ENCODE peak calls at places on chromosome 21, in five cellular contexts. G, A, T, E and U are unnamed samples.

GRCh38 chr21:29678616-29679015 is 261.2 kb downstream of the GRIK1 start:
- DNase-seq in G (no peak), A (no peak), T (no peak), E (peak; percentile 34), U (no peak)

GRCh38 chr21:18716578-18717138 is 313.1 kb upstream of the TMPRSS15 start:
- DNase-seq in G (no peak), A (peak; percentile 0), T (no peak), E (no peak), U (no peak)

GRCh38 chr21:41653243-41653943 is 113.5 kb downstream of the RIPK4 start:
- DNase-seq in G (no peak), A (no peak), T (no peak), E (no peak), U (no peak)

GRCh38 chr21:40620386-40621145 is 226.4 kb downstream of the DSCAM start:
- DNase-seq in G (no peak), A (no peak), T (no peak), E (no peak), U (no peak)

GRCh38 chr21:27582946-27583270 is 616.0 kb upstream of the ADAMTS5 start:
- DNase-seq in G (no peak), A (no peak), T (no peak), E (no peak), U (no peak)

GRCh38 chr21:17003763-17004373 is 509.0 kb upstream of the CXADR start:
- DNase-seq in G (no peak), A (no peak), T (no peak), E (peak; percentile 3), U (no peak)

GRCh38 chr21:34844033-34844923 is 175.5 kb downstream of the CLIC6 start:
- DNase-seq in G (no peak), A (no peak), T (peak; percentile 77), E (no peak), U (no peak)

GRCh38 chr21:44267655-44268142 is 6.0 kb upstream of the DNMT3L start:
- DNase-seq in G (no peak), A (no peak), T (peak; percentile 15), E (no peak), U (no peak)

GRCh38 chr21:27793901-27794300 is 827.0 kb upstream of the ADAMTS5 start:
- DNase-seq in G (no peak), A (no peak), T (no peak), E (no peak), U (no peak)

GRCh38 chr21:34888569-34889286 is 160.4 kb downstream of the RUNX1 start:
- DNase-seq in G (peak; percentile 66), A (peak; percentile 88), T (peak; percentile 91), E (peak; percentile 97), U (peak; percentile 82)

GRCh38 chr21:34704119-34704518 is 35.3 kb downstream of the CLIC6 start:
- DNase-seq in G (no peak), A (peak; percentile 63), T (peak; percentile 38), E (peak; percentile 34), U (no peak)

GRCh38 chr21:19468981-19469715 is 1065.6 kb upstream of the TMPRSS15 start:
- DNase-seq in G (no peak), A (no peak), T (no peak), E (peak; percentile 20), U (no peak)

GRCh38 chr21:29371464-29371863 is 72.7 kb downstream of the BACH1 start:
- DNase-seq in G (no peak), A (no peak), T (no peak), E (no peak), U (no peak)

GRCh38 chr21:30391615-30392014 is 4.2 kb upstream of the KRTAP13-1 start:
- DNase-seq in G (no peak), A (no peak), T (no peak), E (no peak), U (no peak)

GRCh38 chr21:19832551-19832950 is 1165.7 kb upstream of the NCAM2 start:
- DNase-seq in G (no peak), A (no peak), T (no peak), E (no peak), U (no peak)

GRCh38 chr21:41418956-41419680 is 6.9 kb upstream of the MX1 start:
- DNase-seq in G (no peak), A (no peak), T (no peak), E (no peak), U (no peak)

GRCh38 chr21:43333301-43334062 is 93.4 kb downstream of the SIK1 start:
- DNase-seq in G (no peak), A (no peak), T (peak; percentile 31), E (peak; percentile 92), U (no peak)

GRCh38 chr21:29430581-29430980 is 131.9 kb downstream of the BACH1 start:
- DNase-seq in G (no peak), A (no peak), T (no peak), E (no peak), U (no peak)

GRCh38 chr21:28444567-28444966 is 548.1 kb downstream of the LTN1 start:
- DNase-seq in G (no peak), A (no peak), T (peak; percentile 17), E (no peak), U (no peak)

GRCh38 chr21:44006656-44007055 is 5.5 kb upstream of the TRAPPC10 start:
- DNase-seq in G (no peak), A (no peak), T (no peak), E (peak; percentile 89), U (no peak)

GRCh38 chr21:37829447-37829846 is 86.8 kb downstream of the KCNJ6 start:
- DNase-seq in G (no peak), A (no peak), T (no peak), E (peak; percentile 15), U (no peak)

GRCh38 chr21:42158846-42159245 is 60.1 kb upstream of the ABCG1 start:
- DNase-seq in G (peak; percentile 7), A (no peak), T (no peak), E (no peak), U (no peak)

GRCh38 chr21:42539931-42540343 is 26.3 kb downstream of the SLC37A1 start:
- DNase-seq in G (no peak), A (peak; percentile 46), T (no peak), E (no peak), U (no peak)

GRCh38 chr21:44794031-44794374 is 7.6 kb downstream of the UBE2G2 start:
- DNase-seq in G (no peak), A (no peak), T (no peak), E (no peak), U (no peak)

GRCh38 chr21:29350246-29350779 is 51.6 kb downstream of the BACH1 start:
- DNase-seq in G (no peak), A (no peak), T (no peak), E (peak; percentile 35), U (no peak)

GRCh38 chr21:42518216-42518615 is 4.6 kb downstream of the SLC37A1 start:
- DNase-seq in G (no peak), A (no peak), T (no peak), E (peak; percentile 52), U (no peak)

GRCh38 chr21:44793269-44794030 is 8.2 kb downstream of the UBE2G2 start:
- DNase-seq in G (no peak), A (peak; percentile 86), T (peak; percentile 62), E (peak; percentile 75), U (no peak)

GRCh38 chr21:42991992-42992740 is 17.8 kb downstream of the PKNOX1 start:
- DNase-seq in G (no peak), A (peak; percentile 53), T (no peak), E (peak; percentile 93), U (no peak)

GRCh38 chr21:35189077-35189863 is 140.2 kb upstream of the RUNX1 start:
- DNase-seq in G (no peak), A (no peak), T (no peak), E (peak; percentile 85), U (no peak)

GRCh38 chr21:14241322-14241721 is 25.4 kb downstream of the RBM11 start:
- DNase-seq in G (no peak), A (no peak), T (no peak), E (no peak), U (no peak)

GRCh38 chr21:41359289-41359688 is 2.5 kb upstream of the MX2 start:
- DNase-seq in G (no peak), A (no peak), T (no peak), E (no peak), U (no peak)

GRCh38 chr21:34807146-34807880 is 138.5 kb downstream of the CLIC6 start:
- DNase-seq in G (peak; percentile 69), A (peak; percentile 39), T (no peak), E (peak; percentile 91), U (no peak)

GRCh38 chr21:44013380-44014088 is 1.4 kb downstream of the TRAPPC10 start:
- DNase-seq in G (no peak), A (peak; percentile 50), T (no peak), E (peak; percentile 11), U (no peak)

GRCh38 chr21:41956926-41957729 is 3.3 kb upstream of the C2CD2 start:
- DNase-seq in G (no peak), A (peak; percentile 38), T (no peak), E (peak; percentile 61), U (no peak)

DNA sequence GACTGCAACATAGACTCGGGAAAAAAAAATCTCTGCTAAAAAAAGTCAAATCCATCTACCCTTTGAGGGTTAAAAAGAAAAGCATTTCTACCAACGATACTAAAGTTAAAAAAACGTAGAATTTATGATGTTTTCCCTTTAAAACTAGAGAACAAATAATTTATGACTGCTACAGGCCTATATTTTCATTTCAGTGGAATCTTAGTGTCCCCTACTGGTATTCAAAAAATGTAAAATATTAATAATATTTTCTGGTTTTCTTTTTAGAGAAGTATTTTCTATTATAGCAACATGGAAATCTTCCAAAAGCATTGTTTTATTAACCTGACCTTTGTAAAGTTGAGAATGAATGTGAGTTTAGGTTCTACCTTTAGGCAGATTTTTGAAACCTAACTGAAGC is 1582.2 kb downstream of the MRPL39 start:
- DNase-seq in G (no peak), A (no peak), T (no peak), E (no peak), U (no peak)
- TF ChIP-seq CTCF in G (no peak), A (no peak), T (no peak), E (no peak), U (no peak)

GRCh38 chr21:33266050-33266783 is at the start of gene IL10RB:
- DNase-seq in G (peak; percentile 59), A (peak; percentile 76), T (peak; percentile 59), E (peak; percentile 66), U (peak; percentile 71)
- TF ChIP-seq CTCF in G (no peak), A (no peak), T (no peak), E (no peak), U (no peak)

DNA sequence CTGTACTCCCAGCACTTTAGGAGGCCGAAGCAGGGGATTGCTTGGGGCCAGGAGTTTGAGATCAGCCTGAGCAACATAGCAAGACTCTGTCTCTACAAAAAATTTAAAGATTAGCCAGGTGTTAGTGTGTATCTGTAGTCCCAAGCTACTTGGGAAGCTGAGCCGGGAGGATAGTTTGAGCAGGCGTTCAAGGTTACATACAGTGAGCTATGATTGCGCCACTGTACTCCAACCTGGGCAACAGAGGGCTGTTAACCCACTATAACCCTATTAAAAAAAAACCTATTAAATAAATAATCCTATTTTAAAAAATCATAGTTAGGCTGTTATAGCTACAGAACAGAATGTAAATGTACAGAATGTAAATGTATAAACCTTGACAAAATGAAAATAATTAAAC is 2.2 kb downstream of the MIS18A start:
- DNase-seq in G (no peak), A (no peak), T (no peak), E (no peak), U (no peak)
- TF ChIP-seq CTCF in G (no peak), A (no peak), T (no peak), E (no peak), U (no peak)

DNA sequence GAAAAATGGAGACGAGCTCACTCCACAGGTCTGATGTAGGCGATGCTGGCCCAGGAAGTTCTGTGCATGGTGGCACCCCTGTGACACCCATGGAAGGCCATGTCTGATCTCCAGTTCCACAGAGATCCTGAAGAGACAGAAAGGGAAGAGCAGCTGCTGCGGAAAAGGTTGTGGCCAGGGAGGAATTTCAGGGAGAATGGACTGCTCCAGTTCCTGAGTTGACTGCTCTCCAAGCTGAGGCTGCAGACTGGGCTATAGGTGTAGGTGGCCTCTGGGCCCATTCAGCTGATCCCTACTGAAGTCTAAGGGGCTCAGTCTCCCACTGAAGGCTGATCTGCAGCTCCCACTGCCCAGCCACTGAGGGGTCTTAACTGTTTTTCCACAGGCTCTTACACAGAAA is 89.2 kb downstream of the ETS2 start:
- DNase-seq in G (no peak), A (no peak), T (no peak), E (no peak), U (no peak)
- TF ChIP-seq CTCF in G (no peak), A (no peak), T (no peak), E (no peak), U (no peak)